ENCODE peak calls at places on chromosomes 11 and 22, in four cellular contexts. X is K562, Y is GM12878, B is HepG2. A is an unnamed sample.
A peak's percentile ranks its signal among the peaks of the same experiment; 100 is the strongest.

GRCh38 chr11:118851970-118852369 is 31.7 kb upstream of the CXCR5 start:
- DNase-seq in X (no peak), Y (peak; percentile 51), B (no peak), A (no peak)

GRCh38 chr11:48088682-48089050 is 108.3 kb downstream of the PTPRJ start:
- DNase-seq in X (no peak), Y (no peak), B (no peak), A (no peak)

GRCh38 chr22:27412866-27413445 is 388.6 kb downstream of the MN1 start:
- DNase-seq in X (no peak), Y (no peak), B (no peak), A (no peak)

GRCh38 chr11:86207413-86207812 is 37.1 kb upstream of the EED start:
- DNase-seq in X (no peak), Y (no peak), B (no peak), A (no peak)

GRCh38 chr22:49994361-49995058 is 18.1 kb downstream of the IL17REL start:
- DNase-seq in X (no peak), Y (no peak), B (no peak), A (no peak)

GRCh38 chr11:110431212-110432073 is 1.7 kb downstream of the FDX1 start:
- DNase-seq in X (no peak), Y (no peak), B (no peak), A (no peak)

GRCh38 chr11:70526116-70527045 is 128.1 kb downstream of the CTTN start:
- DNase-seq in X (no peak), Y (no peak), B (no peak), A (no peak)

GRCh38 chr11:19389787-19390303 is 149.1 kb upstream of the E2F8 start:
- DNase-seq in X (no peak), Y (no peak), B (peak; percentile 27), A (no peak)

GRCh38 chr22:46619240-46619829 is 851 bp upstream of the GRAMD4 start:
- DNase-seq in X (no peak), Y (no peak), B (no peak), A (no peak)

GRCh38 chr11:71453021-71453910 is at the start of gene NADSYN1:
- DNase-seq in X (peak; percentile 97), Y (peak; percentile 72), B (peak; percentile 89), A (peak; percentile 80)

GRCh38 chr11:94638278-94638901 is 71.2 kb downstream of the PIWIL4 start:
- DNase-seq in X (no peak), Y (no peak), B (no peak), A (no peak)

GRCh38 chr22:33648478-33648877 is 271.8 kb downstream of the LARGE1 start:
- DNase-seq in X (no peak), Y (no peak), B (no peak), A (no peak)

GRCh38 chr11:60563553-60564235 is 48.5 kb downstream of the MS4A13 start:
- DNase-seq in X (no peak), Y (no peak), B (no peak), A (no peak)

GRCh38 chr11:832529-833113 is at the start of gene CD151:
- DNase-seq in X (peak; percentile 73), Y (no peak), B (no peak), A (no peak)
- TF ChIP-seq SRF in X (no peak), Y (no peak), B (no peak), A (no peak)

DNA sequence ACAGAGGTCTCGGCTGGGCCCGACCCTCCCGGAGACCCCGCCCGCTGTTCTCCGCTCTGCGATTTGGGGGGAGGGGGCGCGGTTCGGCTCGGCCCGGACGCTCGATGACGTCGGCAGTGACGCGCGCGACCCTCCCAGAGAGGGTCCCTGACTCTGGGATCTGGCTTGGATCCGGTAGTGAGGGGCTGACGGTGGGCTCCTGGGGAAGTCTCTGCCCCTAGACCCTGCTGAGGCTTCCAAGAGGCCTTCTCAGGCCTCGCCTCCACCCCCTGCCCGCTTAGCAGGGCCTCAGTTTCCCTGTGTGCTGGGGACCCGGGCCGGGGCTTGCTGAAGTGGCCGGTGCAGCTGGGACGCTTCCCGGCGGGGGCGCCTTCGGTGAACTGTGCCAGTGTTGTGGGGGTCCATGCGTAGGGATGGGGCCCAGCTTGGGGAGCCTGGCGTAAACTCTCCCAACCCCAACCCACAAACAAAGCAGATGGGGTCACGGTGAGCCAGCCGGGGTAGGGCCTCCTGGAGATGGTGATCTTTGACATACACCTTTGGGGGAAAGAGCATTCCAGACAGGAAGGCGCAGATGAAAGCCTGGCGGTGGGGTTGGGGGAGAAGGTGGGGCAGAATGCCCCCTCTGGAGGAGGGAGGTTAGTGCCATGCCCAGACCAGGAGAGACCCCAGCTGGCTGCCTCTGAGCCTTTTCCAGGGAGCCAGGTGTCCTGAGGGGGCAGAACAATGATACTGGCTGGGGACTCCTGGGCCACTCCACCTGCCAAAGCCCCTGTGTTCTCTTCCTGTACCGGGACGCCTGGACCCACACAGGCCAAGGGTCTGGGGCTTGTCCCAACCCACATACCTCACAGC is 1.0 kb downstream of the B4GALNT4 start:
- DNase-seq in X (peak; percentile 59), Y (no peak), B (no peak), A (no peak)
- TF ChIP-seq CTCF in X (no peak), Y (no peak), B (peak; percentile 11), A (no peak)

DNA sequence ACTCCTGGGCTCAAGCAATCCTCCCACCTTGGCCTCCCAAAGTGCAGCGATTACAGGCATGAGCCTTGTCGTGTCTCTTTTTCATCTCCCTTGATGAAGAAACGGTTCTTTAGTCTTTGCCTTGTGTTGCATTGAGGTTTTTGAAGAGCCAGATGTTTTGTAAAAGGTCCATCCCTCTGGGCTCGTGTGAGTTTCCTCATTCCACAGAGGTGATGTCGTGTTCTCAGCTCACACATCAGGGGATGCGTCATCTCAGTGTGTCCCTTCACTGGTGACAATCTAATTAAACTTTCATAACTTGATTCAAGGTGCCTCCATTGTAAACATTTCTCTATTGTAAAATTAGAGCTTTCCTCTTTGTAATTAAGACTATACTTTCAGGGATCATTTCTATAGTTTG is 29.7 kb upstream of the TEF start:
- DNase-seq in X (no peak), Y (no peak), B (no peak), A (peak; percentile 6)
- TF ChIP-seq SRF in X (no peak), Y (no peak), B (no peak), A (no peak)

GRCh38 chr22:40817737-40818136 is 1.4 kb downstream of the SLC25A17 start:
- DNase-seq in X (no peak), Y (peak; percentile 25), B (no peak), A (no peak)
- TF ChIP-seq CTCF in X (no peak), Y (no peak), B (no peak), A (no peak)